ENCODE peak calls at places on chromosomes 11 and 22, in nine cellular contexts. One of them, this sample, is unnamed.

GRCh38 chr11:13781153-13781552 is 112.7 kb downstream of the FAR1 start:
- DNase-seq in MM.1S: no peak
- DNase-seq in NCI-H774: peak
- DNase-seq in stimulated activated CD4-positive, alpha-beta T cell treated with anti-CD3 and anti-CD28 coated beads, Interleukin-4, amount 100 ng/mL, for 4 hours: no peak
- DNase-seq in lower lobe of right lung: no peak
- DNase-seq in GM20000: no peak
- DNase-seq in sciatic nerve: no peak
- DNase-seq in A172: no peak
- DNase-seq in T47D: peak
- DNase-seq in this sample: no peak

GRCh38 chr11:125376856-125377255 is 119.2 kb downstream of the FEZ1 start:
- DNase-seq in MM.1S: no peak
- DNase-seq in NCI-H774: no peak
- DNase-seq in stimulated activated CD4-positive, alpha-beta T cell treated with anti-CD3 and anti-CD28 coated beads, Interleukin-4, amount 100 ng/mL, for 4 hours: no peak
- DNase-seq in lower lobe of right lung: no peak
- DNase-seq in GM20000: no peak
- DNase-seq in sciatic nerve: no peak
- DNase-seq in A172: no peak
- DNase-seq in T47D: no peak
- DNase-seq in this sample: peak

GRCh38 chr11:61331636-61332035 is 1.3 kb downstream of the DDB1 start:
- DNase-seq in MM.1S: no peak
- DNase-seq in NCI-H774: no peak
- DNase-seq in stimulated activated CD4-positive, alpha-beta T cell treated with anti-CD3 and anti-CD28 coated beads, Interleukin-4, amount 100 ng/mL, for 4 hours: no peak
- DNase-seq in lower lobe of right lung: no peak
- DNase-seq in GM20000: no peak
- DNase-seq in sciatic nerve: no peak
- DNase-seq in A172: no peak
- DNase-seq in T47D: no peak
- DNase-seq in this sample: no peak

GRCh38 chr11:85718126-85718943 is 32.3 kb upstream of the CCDC89 start:
- DNase-seq in MM.1S: no peak
- DNase-seq in NCI-H774: no peak
- DNase-seq in stimulated activated CD4-positive, alpha-beta T cell treated with anti-CD3 and anti-CD28 coated beads, Interleukin-4, amount 100 ng/mL, for 4 hours: no peak
- DNase-seq in lower lobe of right lung: no peak
- DNase-seq in GM20000: no peak
- DNase-seq in sciatic nerve: no peak
- DNase-seq in A172: no peak
- DNase-seq in T47D: no peak
- DNase-seq in this sample: no peak

GRCh38 chr11:77752518-77752917 is 68.0 kb downstream of the RSF1 start:
- DNase-seq in MM.1S: no peak
- DNase-seq in NCI-H774: no peak
- DNase-seq in stimulated activated CD4-positive, alpha-beta T cell treated with anti-CD3 and anti-CD28 coated beads, Interleukin-4, amount 100 ng/mL, for 4 hours: no peak
- DNase-seq in lower lobe of right lung: no peak
- DNase-seq in GM20000: no peak
- DNase-seq in sciatic nerve: no peak
- DNase-seq in A172: peak
- DNase-seq in T47D: no peak
- DNase-seq in this sample: no peak

GRCh38 chr22:19879651-19879995 is 24.9 kb upstream of the GNB1L start:
- DNase-seq in MM.1S: no peak
- DNase-seq in NCI-H774: no peak
- DNase-seq in stimulated activated CD4-positive, alpha-beta T cell treated with anti-CD3 and anti-CD28 coated beads, Interleukin-4, amount 100 ng/mL, for 4 hours: no peak
- DNase-seq in lower lobe of right lung: peak
- DNase-seq in GM20000: no peak
- DNase-seq in sciatic nerve: no peak
- DNase-seq in A172: no peak
- DNase-seq in T47D: no peak
- DNase-seq in this sample: peak

GRCh38 chr11:10293423-10294288 is at the start of gene SBF2:
- DNase-seq in MM.1S: peak
- DNase-seq in NCI-H774: peak
- DNase-seq in stimulated activated CD4-positive, alpha-beta T cell treated with anti-CD3 and anti-CD28 coated beads, Interleukin-4, amount 100 ng/mL, for 4 hours: peak
- DNase-seq in lower lobe of right lung: peak
- DNase-seq in GM20000: peak
- DNase-seq in sciatic nerve: peak
- DNase-seq in A172: peak
- DNase-seq in T47D: peak
- DNase-seq in this sample: peak

GRCh38 chr11:110797453-110797852 is 85.2 kb upstream of the ARHGAP20 start:
- DNase-seq in MM.1S: no peak
- DNase-seq in NCI-H774: no peak
- DNase-seq in stimulated activated CD4-positive, alpha-beta T cell treated with anti-CD3 and anti-CD28 coated beads, Interleukin-4, amount 100 ng/mL, for 4 hours: no peak
- DNase-seq in lower lobe of right lung: no peak
- DNase-seq in GM20000: peak
- DNase-seq in sciatic nerve: no peak
- DNase-seq in A172: peak
- DNase-seq in T47D: no peak
- DNase-seq in this sample: no peak

GRCh38 chr22:23791737-23792645 is 5.2 kb downstream of the SMARCB1 start:
- DNase-seq in MM.1S: no peak
- DNase-seq in NCI-H774: no peak
- DNase-seq in stimulated activated CD4-positive, alpha-beta T cell treated with anti-CD3 and anti-CD28 coated beads, Interleukin-4, amount 100 ng/mL, for 4 hours: no peak
- DNase-seq in lower lobe of right lung: peak
- DNase-seq in GM20000: peak
- DNase-seq in sciatic nerve: no peak
- DNase-seq in A172: no peak
- DNase-seq in T47D: no peak
- DNase-seq in this sample: no peak

GRCh38 chr22:42881298-42881697 is 24.2 kb upstream of the ARFGAP3 start:
- DNase-seq in MM.1S: no peak
- DNase-seq in NCI-H774: no peak
- DNase-seq in stimulated activated CD4-positive, alpha-beta T cell treated with anti-CD3 and anti-CD28 coated beads, Interleukin-4, amount 100 ng/mL, for 4 hours: no peak
- DNase-seq in lower lobe of right lung: no peak
- DNase-seq in GM20000: no peak
- DNase-seq in sciatic nerve: no peak
- DNase-seq in A172: no peak
- DNase-seq in T47D: no peak
- DNase-seq in this sample: no peak

GRCh38 chr11:46693597-46694012 is 6.8 kb downstream of the ARHGAP1 start:
- DNase-seq in MM.1S: no peak
- DNase-seq in NCI-H774: no peak
- DNase-seq in stimulated activated CD4-positive, alpha-beta T cell treated with anti-CD3 and anti-CD28 coated beads, Interleukin-4, amount 100 ng/mL, for 4 hours: no peak
- DNase-seq in lower lobe of right lung: no peak
- DNase-seq in GM20000: no peak
- DNase-seq in sciatic nerve: no peak
- DNase-seq in A172: peak
- DNase-seq in T47D: no peak
- DNase-seq in this sample: no peak

GRCh38 chr11:78453140-78453935 is 35.7 kb upstream of the GAB2 start:
- DNase-seq in MM.1S: peak
- DNase-seq in NCI-H774: no peak
- DNase-seq in stimulated activated CD4-positive, alpha-beta T cell treated with anti-CD3 and anti-CD28 coated beads, Interleukin-4, amount 100 ng/mL, for 4 hours: no peak
- DNase-seq in lower lobe of right lung: no peak
- DNase-seq in GM20000: peak
- DNase-seq in sciatic nerve: no peak
- DNase-seq in A172: no peak
- DNase-seq in T47D: no peak
- DNase-seq in this sample: no peak

GRCh38 chr11:43130616-43131015 is 181.2 kb upstream of the API5 start:
- DNase-seq in MM.1S: no peak
- DNase-seq in NCI-H774: no peak
- DNase-seq in stimulated activated CD4-positive, alpha-beta T cell treated with anti-CD3 and anti-CD28 coated beads, Interleukin-4, amount 100 ng/mL, for 4 hours: no peak
- DNase-seq in lower lobe of right lung: no peak
- DNase-seq in GM20000: no peak
- DNase-seq in sciatic nerve: no peak
- DNase-seq in A172: no peak
- DNase-seq in T47D: peak
- DNase-seq in this sample: no peak

This sample was measured in aorta.